ENCODE peak calls at places on chromosome 12, in seven cellular contexts. F is transverse colon, P is ovary, S is thyroid gland, C is heart left ventricle, X is esophagus squamous epithelium, T is right lobe of liver. Y is an unnamed sample. For H3K4me1, the result is how much of the 10 kb centered on the place peaks cover.

GRCh38 chr12:74689071-74689655 is 151.5 kb downstream of the ATXN7L3B start:
- DNase-seq in C (no peak), T (no peak), P (no peak), F (no peak), S (no peak), X (no peak), Y (no peak)

GRCh38 chr12:12954361-12954760 is 2.4 kb upstream of the GPRC5D start:
- DNase-seq in F (no peak), S (peak), T (no peak), X (no peak), P (no peak), C (no peak), Y (no peak)

GRCh38 chr12:120574106-120574505 is 7.1 kb downstream of the POP5 start:
- DNase-seq in P (no peak), S (no peak), C (no peak), F (no peak), T (no peak), X (no peak), Y (no peak)

GRCh38 chr12:111780615-111781014 is 13.9 kb downstream of the ALDH2 start:
- DNase-seq in T (no peak), S (no peak), X (no peak), P (no peak), F (peak), C (no peak), Y (no peak)

GRCh38 chr12:82527165-82527780 is 159.4 kb upstream of the TMTC2 start:
- DNase-seq in C (no peak), T (no peak), X (no peak), P (no peak), S (peak), F (peak), Y (peak)

GRCh38 chr12:18651525-18651924 is 86.3 kb downstream of the PLCZ1 start:
- DNase-seq in C (no peak), X (no peak), T (no peak), F (no peak), S (no peak), P (no peak), Y (no peak)

GRCh38 chr12:74776378-74776777 is 238.7 kb downstream of the ATXN7L3B start:
- DNase-seq in X (no peak), T (no peak), C (no peak), P (no peak), S (no peak), F (no peak), Y (no peak)

GRCh38 chr12:120265483-120266179 is at the start of gene PXN:
- DNase-seq in P (peak), S (peak), T (peak), C (peak), X (peak), F (peak), Y (peak)

GRCh38 chr12:74152370-74152769 is 385.3 kb upstream of the ATXN7L3B start:
- DNase-seq in P (no peak), X (no peak), F (no peak), T (no peak), S (no peak), C (no peak), Y (no peak)

GRCh38 chr12:124501080-124501642 is 66.3 kb downstream of the NCOR2 start:
- DNase-seq in X (no peak), C (no peak), S (no peak), F (no peak), P (no peak), T (no peak), Y (no peak)

GRCh38 chr12:3533703-3534386 is 42.8 kb downstream of the PRMT8 start:
- DNase-seq in F (peak), C (peak), P (peak), T (no peak), X (no peak), S (peak), Y (peak)

GRCh38 chr12:83128529-83128928 is 441.8 kb downstream of the TMTC2 start:
- DNase-seq in P (no peak), S (no peak), X (no peak), F (no peak), C (no peak), T (no peak), Y (no peak)

GRCh38 chr12:29133680-29134079 is 15.4 kb upstream of the FAR2 start:
- DNase-seq in F (no peak), S (no peak), C (no peak), P (no peak), T (no peak), X (no peak), Y (no peak)

GRCh38 chr12:14942532-14942931 is 4.2 kb upstream of the ERP27 start:
- DNase-seq in C (no peak), P (no peak), T (no peak), S (no peak), X (no peak), F (no peak), Y (no peak)

GRCh38 chr12:25089738-25090137 is 105.2 kb downstream of the DNAI7 start:
- DNase-seq in S (peak), F (no peak), C (no peak), X (no peak), T (peak), P (no peak), Y (peak)

GRCh38 chr12:13595536-13596450 is 385.6 kb downstream of the GRIN2B start:
- DNase-seq in F (no peak), P (no peak), C (no peak), S (peak), X (no peak), T (no peak), Y (no peak)

GRCh38 chr12:121776190-121777098 is 17.0 kb downstream of the RHOF start:
- DNase-seq in P (peak), X (no peak), F (peak), S (peak), C (peak), T (peak), Y (peak)

GRCh38 chr12:121958521-121959240 is 40.3 kb downstream of the CFAP251 start:
- DNase-seq in X (no peak), C (no peak), F (no peak), S (peak), T (no peak), P (no peak), Y (no peak)

GRCh38 chr12:49138587-49138986 is 7.4 kb upstream of the TUBA1B start:
- DNase-seq in X (no peak), C (no peak), P (no peak), T (no peak), F (no peak), S (no peak), Y (no peak)

GRCh38 chr12:105820407-105821140 is 318.2 kb downstream of the NUAK1 start:
- DNase-seq in S (peak), C (peak), F (peak), P (peak), X (no peak), T (peak), Y (peak)

GRCh38 chr12:110790301-110790700 is 47.6 kb upstream of the PPP1CC start:
- DNase-seq in S (no peak), T (no peak), X (no peak), C (no peak), P (no peak), F (no peak), Y (no peak)

GRCh38 chr12:57430931-57431566 is at the start of gene R3HDM2:
- DNase-seq in P (peak), T (peak), X (peak), S (peak), C (peak), F (peak), Y (peak)

GRCh38 chr12:48995061-48995879 is 3.9 kb downstream of the DDN start:
- DNase-seq in P (peak), C (peak), S (peak), T (peak), F (peak), X (no peak), Y (peak)

GRCh38 chr12:69019910-69020309 is 86.9 kb upstream of the CPM start:
- DNase-seq in X (no peak), F (no peak), P (no peak), S (no peak), C (no peak), T (no peak), Y (no peak)

GRCh38 chr12:662541-663292 is 528 bp downstream of the NINJ2 start:
- DNase-seq in S (no peak), X (no peak), T (no peak), C (no peak), P (no peak), F (no peak), Y (no peak)

GRCh38 chr12:120720972-120721801 is 4.4 kb upstream of the ACADS start:
- DNase-seq in T (no peak), S (no peak), X (no peak), F (no peak), P (no peak), C (no peak), Y (no peak)

GRCh38 chr12:46124848-46125619 is 134.7 kb upstream of the SCAF11 start:
- DNase-seq in P (peak), T (peak), F (peak), S (peak), C (no peak), X (no peak), Y (peak)

GRCh38 chr12:85874064-85874463 is at the start of gene NTS:
- DNase-seq in F (no peak), P (no peak), C (no peak), S (no peak), X (no peak), T (no peak), Y (no peak)

GRCh38 chr12:3718100-3718499 is 34.8 kb downstream of the CRACR2A start:
- DNase-seq in C (peak), X (no peak), P (no peak), S (no peak), T (no peak), F (no peak), Y (no peak)

GRCh38 chr12:82415402-82415801 is 57.1 kb downstream of the METTL25 start:
- DNase-seq in F (no peak), T (no peak), S (no peak), X (no peak), P (no peak), C (no peak), Y (no peak)

GRCh38 chr12:54016051-54016450 is 7.3 kb downstream of the HOXC8 start:
- DNase-seq in T (no peak), S (no peak), X (no peak), C (no peak), F (no peak), P (no peak), Y (no peak)

GRCh38 chr12:121214171-121214777 is 4.3 kb downstream of the P2RX4 start:
- DNase-seq in X (no peak), T (no peak), P (no peak), S (no peak), F (no peak), C (no peak), Y (no peak)

GRCh38 chr12:116735951-116736599 is 1.8 kb downstream of the SPRING1 start:
- DNase-seq in S (peak), F (peak), X (no peak), T (peak), P (no peak), C (no peak), Y (no peak)
- TF ChIP-seq POLR2A in S (peak), F (no peak), X (no peak), T (no peak), P (no peak), C (no peak), Y (no peak)

GRCh38 chr12:99137124-99137845 is 492.2 kb downstream of the APAF1 start:
- DNase-seq in C (no peak), T (no peak), X (no peak), P (no peak), S (no peak), F (no peak), Y (no peak)
- H3K27ac ChIP-seq in C (no peak), T (no peak), X (no peak), P (no peak), S (no peak), F (no peak), Y (no peak)

GRCh38 chr12:11758087-11758837 is 108.8 kb downstream of the ETV6 start:
- DNase-seq in X (no peak), T (no peak), F (no peak), S (no peak), P (no peak), C (peak), Y (no peak)
- H3K4me1 ChIP-seq in X (under half), T (under half), F (half or more), S (under half), P (under half), C (half or more), Y (under half)

GRCh38 chr12:10211975-10212622 is 578 bp upstream of the GABARAPL1 start:
- DNase-seq in C (peak), X (peak), F (peak), S (peak), P (peak), T (peak), Y (peak)
- TF ChIP-seq POLR2A in C (no peak), X (peak), F (peak), S (no peak), P (peak), T (peak), Y (peak)

GRCh38 chr12:62738611-62739010 is 196.3 kb downstream of the PPM1H start:
- DNase-seq in S (no peak), P (no peak), C (no peak), X (no peak), T (no peak), F (no peak), Y (no peak)
- H3K27ac ChIP-seq in S (no peak), P (no peak), C (no peak), X (no peak), T (no peak), F (no peak), Y (no peak)

DNA sequence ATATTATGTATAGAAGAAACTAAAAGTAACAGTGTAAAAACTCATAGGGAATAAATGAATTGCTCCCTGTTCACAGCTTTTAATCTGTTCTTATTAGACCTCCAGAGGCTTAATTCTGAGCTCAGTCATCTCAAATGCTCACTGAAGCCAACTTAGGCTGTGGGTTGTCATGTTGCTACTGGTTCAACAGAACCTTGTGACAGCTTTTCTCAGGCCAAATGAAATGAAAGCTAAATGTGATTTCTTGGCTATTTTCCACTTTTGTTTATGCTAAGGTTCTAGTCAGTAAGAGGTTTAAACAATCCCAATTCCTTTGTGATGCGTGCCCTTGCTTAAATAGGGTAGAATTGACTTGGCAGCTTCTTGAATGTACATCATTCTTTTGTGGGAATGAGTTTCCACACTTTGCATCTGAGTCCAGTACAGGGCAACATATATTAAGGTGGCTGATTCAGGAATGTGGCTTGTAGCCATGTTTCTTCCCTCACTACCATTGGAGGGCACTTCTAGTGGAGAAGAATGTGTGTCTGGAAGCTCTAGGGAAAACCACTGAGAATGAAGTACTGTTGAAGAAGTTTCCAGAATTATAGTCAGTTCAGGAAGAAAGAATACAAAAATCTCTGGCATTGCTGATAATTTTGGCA is 156.4 kb downstream of the NEDD1 start:
- DNase-seq in F (no peak), P (no peak), S (peak), T (no peak), X (no peak), C (no peak), Y (no peak)
- H3K4me1 ChIP-seq in F (under half), P (under half), S (under half), T (under half), X (under half), C (under half), Y (under half)

GRCh38 chr12:132514838-132515237 is 24.9 kb downstream of the FBRSL1 start:
- DNase-seq in C (no peak), P (no peak), X (no peak), T (no peak), F (no peak), S (no peak), Y (no peak)

GRCh38 chr12:132517740-132518100 is 27.8 kb downstream of the FBRSL1 start:
- DNase-seq in S (no peak), C (no peak), T (no peak), F (no peak), X (no peak), P (no peak), Y (no peak)

GRCh38 chr12:132516064-132517012 is 26.4 kb downstream of the FBRSL1 start:
- DNase-seq in P (no peak), C (no peak), S (no peak), X (no peak), F (no peak), T (no peak), Y (no peak)

GRCh38 chr12:132518354-132518992 is 28.5 kb downstream of the FBRSL1 start:
- DNase-seq in T (no peak), C (no peak), S (no peak), F (no peak), P (no peak), X (no peak), Y (no peak)

DNA sequence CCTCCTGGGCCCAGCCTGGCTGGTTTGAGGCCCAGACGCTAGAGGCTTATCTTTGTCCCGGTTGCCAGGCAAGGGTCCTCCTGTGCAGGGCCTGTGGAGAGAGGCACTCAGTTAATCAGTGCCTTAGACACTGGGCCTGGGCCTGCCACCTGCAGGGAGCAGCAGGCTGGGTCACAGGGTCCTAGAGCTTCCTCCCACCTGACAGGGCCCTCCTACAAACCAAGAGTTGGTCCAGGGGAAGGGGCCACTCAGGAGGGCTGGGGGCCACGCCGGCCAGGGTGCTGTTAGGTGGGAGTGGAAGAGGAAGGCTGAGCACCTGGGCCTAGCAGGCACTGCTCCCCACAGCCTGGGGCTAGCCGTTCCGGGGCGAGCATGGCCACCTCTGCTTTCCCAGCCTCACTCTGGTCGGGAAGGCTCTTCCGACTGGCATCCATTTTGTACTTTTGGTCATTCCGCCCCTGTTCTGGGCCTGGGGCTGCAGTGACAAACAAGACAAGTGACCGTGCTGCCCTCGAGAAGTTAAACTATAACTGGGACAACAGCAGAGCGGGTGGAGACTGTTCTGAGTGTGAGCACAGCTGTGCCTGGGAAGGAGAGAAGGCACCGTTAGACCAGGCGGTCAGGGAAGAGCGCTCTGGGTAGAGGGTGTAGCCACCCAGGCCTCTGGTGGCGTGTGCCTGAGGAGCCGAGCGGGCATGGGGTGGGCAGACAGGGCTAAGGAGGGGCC is 27.2 kb downstream of the FBRSL1 start:
- DNase-seq in S (no peak), P (no peak), F (no peak), C (no peak), T (peak), X (no peak), Y (no peak)
- TF ChIP-seq POLR2A in S (no peak), P (no peak), F (no peak), C (no peak), T (no peak), X (no peak), Y (no peak)

Y was measured in prostate gland.